ENCODE peak calls at places on chromosomes 2 and 18, in seven cellular contexts. C, T, L, A, D, J and H are unnamed samples.

GRCh38 chr2:178157574-178157973 is 36.7 kb upstream of the OSBPL6 start:
- DNase-seq in C (no peak), T (no peak), L (no peak), A (no peak), D (no peak), J (no peak), H (no peak)

GRCh38 chr2:98944786-98945185 is 8.8 kb upstream of the CRACDL start:
- DNase-seq in C (peak), T (no peak), L (no peak), A (no peak), D (no peak), J (no peak), H (no peak)

GRCh38 chr2:152166633-152167032 is 8.9 kb downstream of the STAM2 start:
- DNase-seq in C (peak), T (no peak), L (no peak), A (no peak), D (no peak), J (no peak), H (no peak)

GRCh38 chr2:232230557-232230956 is 148.0 kb upstream of the ALPP start:
- DNase-seq in C (peak), T (no peak), L (no peak), A (peak), D (no peak), J (no peak), H (no peak)

GRCh38 chr2:190910341-190911136 is 29.9 kb downstream of the GLS start:
- DNase-seq in C (peak), T (no peak), L (no peak), A (no peak), D (no peak), J (no peak), H (no peak)

GRCh38 chr18:43049021-43049420 is 66.5 kb downstream of the RIT2 start:
- DNase-seq in C (peak), T (no peak), L (no peak), A (no peak), D (no peak), J (no peak), H (no peak)

GRCh38 chr2:16245481-16246054 is 305.2 kb downstream of the MYCN start:
- DNase-seq in C (no peak), T (no peak), L (no peak), A (no peak), D (no peak), J (no peak), H (peak)

GRCh38 chr2:112923237-112923966 is 12.4 kb downstream of the IL37 start:
- DNase-seq in C (peak), T (no peak), L (no peak), A (no peak), D (no peak), J (no peak), H (no peak)

GRCh38 chr18:28511421-28511821 is 334.5 kb upstream of the CDH2 start:
- DNase-seq in C (peak), T (no peak), L (no peak), A (no peak), D (no peak), J (no peak), H (no peak)

GRCh38 chr18:44309185-44309584 is 371.5 kb upstream of the SETBP1 start:
- DNase-seq in C (peak), T (no peak), L (no peak), A (no peak), D (no peak), J (no peak), H (no peak)

GRCh38 chr2:233252227-233252626 is 754 bp downstream of the ATG16L1 start:
- DNase-seq in C (no peak), T (no peak), L (no peak), A (no peak), D (no peak), J (no peak), H (no peak)

GRCh38 chr2:16348821-16349515 is 316.7 kb downstream of the CYRIA start:
- DNase-seq in C (no peak), T (no peak), L (no peak), A (no peak), D (no peak), J (no peak), H (no peak)

GRCh38 chr18:76922107-76922506 is 99.8 kb downstream of the ZNF236 start:
- DNase-seq in C (peak), T (no peak), L (no peak), A (peak), D (peak), J (no peak), H (no peak)

GRCh38 chr2:62374301-62374960 is 131.6 kb downstream of the TMEM17 start:
- DNase-seq in C (no peak), T (no peak), L (no peak), A (no peak), D (no peak), J (no peak), H (no peak)

GRCh38 chr2:241933175-241933911 is 63.8 kb downstream of the RTP5 start:
- DNase-seq in C (peak), T (no peak), L (no peak), A (peak), D (no peak), J (no peak), H (no peak)

GRCh38 chr2:178279142-178279541 is 84.8 kb downstream of the OSBPL6 start:
- DNase-seq in C (peak), T (no peak), L (no peak), A (no peak), D (no peak), J (no peak), H (no peak)

GRCh38 chr2:8004250-8004681 is 677.6 kb upstream of the ID2 start:
- DNase-seq in C (peak), T (no peak), L (peak), A (peak), D (no peak), J (no peak), H (peak)

GRCh38 chr2:8576525-8577157 is 105.2 kb upstream of the ID2 start:
- DNase-seq in C (no peak), T (no peak), L (peak), A (peak), D (no peak), J (no peak), H (peak)

GRCh38 chr2:238380785-238381184 is 45.9 kb upstream of the ASB1 start:
- DNase-seq in C (peak), T (no peak), L (no peak), A (no peak), D (no peak), J (no peak), H (no peak)

GRCh38 chr18:37956020-37956419 is 390.4 kb upstream of the CELF4 start:
- DNase-seq in C (no peak), T (no peak), L (no peak), A (no peak), D (no peak), J (no peak), H (no peak)

GRCh38 chr2:32963941-32964340 is 17.2 kb downstream of the LTBP1 start:
- DNase-seq in C (peak), T (no peak), L (no peak), A (no peak), D (no peak), J (no peak), H (no peak)

GRCh38 chr2:173574713-173575112 is 220.0 kb downstream of the CDCA7 start:
- DNase-seq in C (peak), T (no peak), L (no peak), A (no peak), D (no peak), J (no peak), H (no peak)

GRCh38 chr18:11872479-11873136 is 21.4 kb downstream of the CHMP1B start:
- DNase-seq in C (peak), T (peak), L (no peak), A (no peak), D (no peak), J (peak), H (no peak)

GRCh38 chr2:85889648-85890281 is 975 bp upstream of the ST3GAL5 start:
- DNase-seq in C (no peak), T (no peak), L (no peak), A (peak), D (no peak), J (peak), H (peak)

GRCh38 chr2:63486861-63487290 is 101.4 kb downstream of the WDPCP start:
- DNase-seq in C (no peak), T (no peak), L (no peak), A (no peak), D (no peak), J (no peak), H (no peak)

GRCh38 chr2:232075859-232076258 is 114.3 kb downstream of the DIS3L2 start:
- DNase-seq in C (no peak), T (no peak), L (no peak), A (no peak), D (no peak), J (no peak), H (no peak)

GRCh38 chr2:224865016-224865415 is 148.9 kb upstream of the CCDC195 start:
- DNase-seq in C (no peak), T (no peak), L (no peak), A (no peak), D (no peak), J (no peak), H (no peak)

GRCh38 chr18:28359177-28359576 is 182.2 kb upstream of the CDH2 start:
- DNase-seq in C (no peak), T (no peak), L (no peak), A (no peak), D (no peak), J (no peak), H (no peak)

GRCh38 chr2:213640742-213641425 is 356.6 kb downstream of the SPAG16 start:
- DNase-seq in C (no peak), T (no peak), L (no peak), A (no peak), D (no peak), J (no peak), H (no peak)

GRCh38 chr2:120104002-120104467 is 91.2 kb downstream of the EPB41L5 start:
- DNase-seq in C (peak), T (no peak), L (no peak), A (no peak), D (no peak), J (no peak), H (no peak)

GRCh38 chr2:241062342-241063092 is 39.6 kb downstream of the MTERF4 start:
- DNase-seq in C (no peak), T (no peak), L (peak), A (no peak), D (no peak), J (no peak), H (peak)

GRCh38 chr18:5969355-5970003 is 74.2 kb upstream of the TMEM200C start:
- DNase-seq in C (no peak), T (no peak), L (no peak), A (no peak), D (no peak), J (no peak), H (no peak)

GRCh38 chr2:203886579-203887230 is 19.1 kb downstream of the CTLA4 start:
- DNase-seq in C (no peak), T (no peak), L (no peak), A (no peak), D (no peak), J (no peak), H (no peak)

GRCh38 chr2:206383669-206384068 is 59.7 kb upstream of the ADAM23 start:
- DNase-seq in C (no peak), T (no peak), L (no peak), A (no peak), D (no peak), J (no peak), H (no peak)

GRCh38 chr2:96816836-96817702 is 1.0 kb downstream of the CNNM3 start:
- DNase-seq in C (peak), T (no peak), L (no peak), A (no peak), D (no peak), J (no peak), H (no peak)

GRCh38 chr2:3535794-3536681 is 16.7 kb upstream of the ADI1 start:
- DNase-seq in C (peak), T (peak), L (peak), A (peak), D (no peak), J (peak), H (peak)
- H3K27ac ChIP-seq in C (peak), T (peak), L (peak), A (peak), D (no peak), J (peak), H (peak)

GRCh38 chr18:59001166-59001565 is 136.5 kb downstream of the ZNF532 start:
- DNase-seq in C (no peak), T (no peak), L (no peak), A (no peak), D (no peak), J (no peak), H (no peak)

GRCh38 chr18:59006461-59007067 is 133.1 kb upstream of the SEC11C start:
- DNase-seq in C (peak), T (no peak), L (no peak), A (no peak), D (no peak), J (no peak), H (no peak)

GRCh38 chr18:59008302-59008974 is 131.2 kb upstream of the SEC11C start:
- DNase-seq in C (peak), T (no peak), L (no peak), A (no peak), D (no peak), J (no peak), H (no peak)

GRCh38 chr18:59002974-59003594 is 136.6 kb upstream of the SEC11C start:
- DNase-seq in C (no peak), T (no peak), L (no peak), A (no peak), D (no peak), J (no peak), H (no peak)

GRCh38 chr18:59005266-59005665 is 134.4 kb upstream of the SEC11C start:
- DNase-seq in C (peak), T (peak), L (no peak), A (no peak), D (no peak), J (no peak), H (peak)
- H3K27ac ChIP-seq in C (peak), T (peak), L (no peak), A (peak), D (no peak), J (peak), H (peak)

GRCh38 chr2:37881397-37881796 is 43.7 kb upstream of the RMDN2 start:
- DNase-seq in C (no peak), T (no peak), L (no peak), A (no peak), D (no peak), J (no peak), H (no peak)

GRCh38 chr2:37877457-37878315 is 47.4 kb upstream of the RMDN2 start:
- DNase-seq in C (peak), T (no peak), L (no peak), A (no peak), D (no peak), J (no peak), H (no peak)

GRCh38 chr2:37876227-37876626 is 48.9 kb upstream of the RMDN2 start:
- DNase-seq in C (no peak), T (no peak), L (no peak), A (no peak), D (no peak), J (no peak), H (no peak)

GRCh38 chr2:37880546-37880945 is 44.5 kb upstream of the RMDN2 start:
- DNase-seq in C (no peak), T (no peak), L (no peak), A (no peak), D (no peak), J (no peak), H (no peak)

DNA sequence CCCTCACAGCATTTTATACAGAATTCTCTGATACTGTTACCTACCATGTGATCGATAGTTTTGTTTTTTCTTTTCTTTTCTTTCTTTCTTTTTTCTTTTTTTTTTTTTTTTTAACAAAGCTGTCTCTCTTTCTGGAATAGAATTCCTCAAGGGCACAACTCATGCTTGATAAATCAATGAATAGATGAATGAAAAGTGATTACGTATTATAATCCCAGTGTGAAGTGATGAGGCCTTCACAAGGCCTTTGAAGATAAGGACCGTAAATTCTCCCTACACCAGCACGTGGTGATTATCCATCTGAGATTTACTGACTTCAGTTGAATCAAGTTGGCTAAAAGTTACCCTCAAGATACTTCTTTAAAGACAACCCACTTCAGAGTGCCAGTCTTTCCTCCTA is 46.6 kb upstream of the RMDN2 start:
- DNase-seq in C (no peak), T (no peak), L (no peak), A (no peak), D (no peak), J (no peak), H (no peak)
- H3K27ac ChIP-seq in C (no peak), T (no peak), L (no peak), A (no peak), D (no peak), J (no peak), H (no peak)

GRCh38 chr2:179427065-179427464 is 162.4 kb upstream of the SESTD1 start:
- DNase-seq in C (no peak), T (no peak), L (no peak), A (no peak), D (no peak), J (no peak), H (no peak)

GRCh38 chr2:179424571-179424970 is 159.9 kb upstream of the SESTD1 start:
- DNase-seq in C (no peak), T (no peak), L (no peak), A (no peak), D (no peak), J (no peak), H (no peak)

GRCh38 chr2:179429060-179429471 is 164.4 kb upstream of the SESTD1 start:
- DNase-seq in C (no peak), T (no peak), L (no peak), A (no peak), D (no peak), J (no peak), H (no peak)

GRCh38 chr2:179429597-179429996 is 165.0 kb upstream of the SESTD1 start:
- DNase-seq in C (no peak), T (no peak), L (no peak), A (no peak), D (no peak), J (no peak), H (no peak)

GRCh38 chr2:179428659-179429058 is 164.0 kb upstream of the SESTD1 start:
- DNase-seq in C (peak), T (no peak), L (no peak), A (no peak), D (no peak), J (no peak), H (no peak)
- H3K27ac ChIP-seq in C (no peak), T (no peak), L (no peak), A (no peak), D (no peak), J (no peak), H (no peak)

GRCh38 chr2:42944744-42945415 is 152.5 kb upstream of the HAAO start:
- DNase-seq in C (peak), T (no peak), L (no peak), A (no peak), D (no peak), J (no peak), H (no peak)

GRCh38 chr2:42942990-42943493 is 150.7 kb upstream of the HAAO start:
- DNase-seq in C (no peak), T (no peak), L (no peak), A (no peak), D (no peak), J (no peak), H (no peak)

GRCh38 chr2:42939411-42940206 is 147.2 kb upstream of the HAAO start:
- DNase-seq in C (no peak), T (no peak), L (no peak), A (peak), D (no peak), J (no peak), H (no peak)

GRCh38 chr2:42941633-42942176 is 149.3 kb upstream of the HAAO start:
- DNase-seq in C (no peak), T (no peak), L (no peak), A (no peak), D (no peak), J (no peak), H (no peak)

DNA sequence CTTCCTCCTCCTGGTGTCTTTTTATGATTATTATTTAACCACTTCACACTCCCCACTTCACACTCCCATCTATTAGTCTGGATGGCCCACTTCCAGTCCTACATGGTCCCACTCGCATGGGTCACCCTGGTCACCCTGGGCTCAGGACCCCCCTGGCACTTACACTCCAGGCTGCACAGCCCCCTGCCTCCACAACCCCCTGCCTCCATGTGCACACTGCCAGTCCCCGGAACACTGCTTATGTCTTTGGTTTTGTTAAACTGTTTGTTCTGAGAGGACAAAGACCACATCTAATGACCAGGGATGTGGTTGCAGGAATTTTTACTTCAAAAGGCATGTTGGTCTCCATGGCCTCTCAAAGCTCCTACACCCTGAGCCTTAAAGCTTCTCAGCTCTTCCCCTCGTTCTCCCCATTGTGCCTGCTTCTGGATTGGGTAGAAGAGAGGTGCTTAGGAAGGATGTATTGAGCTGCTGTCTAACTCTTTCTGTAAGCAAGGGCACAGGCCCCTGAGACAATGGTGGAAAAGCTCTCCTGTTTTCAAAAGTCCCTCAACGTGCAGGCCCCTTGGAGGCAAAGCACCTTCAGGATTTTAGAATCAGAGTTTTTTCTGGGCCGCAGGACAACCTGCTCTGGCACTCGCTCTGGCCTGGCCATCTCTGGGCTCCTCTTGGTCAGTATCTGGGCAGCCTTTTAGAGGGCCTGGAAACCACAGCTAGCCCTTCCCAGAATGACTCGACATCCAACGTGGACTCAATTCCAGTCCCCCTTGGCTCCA is 150.0 kb upstream of the HAAO start:
- DNase-seq in C (no peak), T (no peak), L (no peak), A (no peak), D (no peak), J (no peak), H (no peak)
- H3K27ac ChIP-seq in C (no peak), T (peak), L (no peak), A (no peak), D (no peak), J (no peak), H (peak)

GRCh38 chr2:174749793-174750192 is 14.5 kb downstream of the CHRNA1 start:
- DNase-seq in C (no peak), T (no peak), L (no peak), A (no peak), D (no peak), J (no peak), H (no peak)

GRCh38 chr2:174748948-174749347 is 15.3 kb downstream of the CHRNA1 start:
- DNase-seq in C (peak), T (no peak), L (no peak), A (peak), D (peak), J (peak), H (no peak)

GRCh38 chr2:174752403-174753037 is 11.8 kb downstream of the CHRNA1 start:
- DNase-seq in C (no peak), T (no peak), L (no peak), A (no peak), D (no peak), J (no peak), H (no peak)

GRCh38 chr2:174750923-174751441 is 13.3 kb downstream of the CHRNA1 start:
- DNase-seq in C (no peak), T (no peak), L (no peak), A (no peak), D (peak), J (no peak), H (no peak)

DNA sequence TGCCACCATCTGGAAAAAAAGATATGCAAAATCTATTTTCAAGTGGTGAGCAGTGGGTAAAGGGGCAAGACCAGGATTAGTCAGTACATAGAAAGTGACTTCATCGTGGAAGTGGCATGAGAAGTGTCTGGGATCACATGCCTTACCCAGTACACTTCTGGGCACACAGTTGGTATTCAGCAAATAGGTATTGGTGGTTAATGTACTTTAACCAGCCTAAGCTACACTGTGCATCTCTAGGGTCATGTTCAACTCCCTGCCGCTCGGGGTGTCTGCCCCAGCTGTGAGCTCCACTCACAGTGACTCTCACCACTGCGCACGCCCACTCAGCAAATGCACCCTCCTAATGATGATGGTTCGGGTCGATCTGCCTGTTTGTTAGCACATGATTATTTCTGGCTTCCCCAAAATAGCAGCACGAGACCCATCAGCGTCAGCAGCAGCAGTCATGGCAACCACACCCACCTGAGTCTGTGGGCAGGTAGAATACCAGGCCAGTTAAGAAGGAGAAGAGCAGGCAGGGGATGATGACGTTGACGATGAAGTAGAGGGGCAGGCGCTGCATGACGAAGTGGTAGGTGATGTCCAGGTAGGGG is 11.1 kb downstream of the CHRNA1 start:
- DNase-seq in C (no peak), T (no peak), L (no peak), A (no peak), D (no peak), J (no peak), H (no peak)
- H3K27ac ChIP-seq in C (no peak), T (no peak), L (no peak), A (no peak), D (no peak), J (no peak), H (no peak)